ENCODE peak calls at places on chromosome 13, in five cellular contexts. Y is colonic mucosa, N is tibial nerve, J is uterus, E is cardiac muscle cell. Q is an unnamed sample.
A peak's percentile ranks its signal among the peaks of the same experiment; 100 is the strongest.

GRCh38 chr13:74145249-74145970 is 11.2 kb upstream of the KLF12 start:
- DNase-seq in J (no peak), N (no peak), E (no peak), Y (no peak), Q (no peak)

GRCh38 chr13:41456768-41457588 is at the start of gene RGCC:
- DNase-seq in Y (peak; percentile 82), N (peak; percentile 64), E (peak; percentile 78), J (peak; percentile 46), Q (peak; percentile 97)

GRCh38 chr13:97229699-97230098 is 7.6 kb downstream of the MBNL2 start:
- DNase-seq in N (no peak), J (no peak), E (no peak), Y (no peak), Q (no peak)

GRCh38 chr13:57030671-57031070 is 110.0 kb upstream of the PRR20A start:
- DNase-seq in J (no peak), Y (no peak), N (no peak), E (no peak), Q (no peak)

GRCh38 chr13:29514720-29515310 is 80.7 kb downstream of the SLC7A1 start:
- DNase-seq in E (no peak), Y (no peak), J (no peak), N (no peak), Q (no peak)

GRCh38 chr13:114108894-114109293 is 23.5 kb downstream of the RASA3 start:
- DNase-seq in N (peak; percentile 11), E (no peak), Y (no peak), J (peak; percentile 9), Q (no peak)

GRCh38 chr13:30071890-30072817 is 221.7 kb upstream of the UBL3 start:
- DNase-seq in N (no peak), E (no peak), Y (peak; percentile 55), J (no peak), Q (no peak)

GRCh38 chr13:52447815-52448552 is 2.5 kb downstream of the VPS36 start:
- DNase-seq in N (no peak), J (no peak), Y (no peak), E (no peak), Q (no peak)

GRCh38 chr13:43544011-43544410 is 242.8 kb downstream of the ENOX1 start:
- DNase-seq in E (no peak), Y (no peak), N (no peak), J (peak; percentile 45), Q (no peak)

GRCh38 chr13:50631041-50631440 is 212.5 kb downstream of the DLEU7 start:
- DNase-seq in Y (no peak), J (no peak), N (no peak), E (no peak), Q (no peak)

GRCh38 chr13:63455938-63456337 is 2040.3 kb upstream of the PCDH20 start:
- DNase-seq in N (no peak), E (no peak), J (no peak), Y (no peak), Q (no peak)

GRCh38 chr13:37037231-37037630 is 22.3 kb downstream of the SUPT20H start:
- DNase-seq in N (no peak), Y (no peak), E (no peak), J (no peak), Q (no peak)

GRCh38 chr13:41492432-41493267 is 35.3 kb downstream of the RGCC start:
- DNase-seq in N (no peak), Y (no peak), E (no peak), J (no peak), Q (no peak)

GRCh38 chr13:108807841-108808240 is 178.4 kb downstream of the MYO16 start:
- DNase-seq in J (no peak), E (no peak), Y (no peak), N (no peak), Q (no peak)

GRCh38 chr13:42753697-42754096 is 27.7 kb upstream of the FAM216B start:
- DNase-seq in Y (no peak), E (no peak), J (no peak), N (no peak), Q (no peak)

GRCh38 chr13:24301434-24301833 is 7.9 kb upstream of the C1QTNF9 start:
- DNase-seq in J (no peak), N (no peak), E (no peak), Y (no peak), Q (no peak)

GRCh38 chr13:79525458-79525857 is 44.5 kb downstream of the NDFIP2 start:
- DNase-seq in Y (no peak), J (no peak), N (no peak), E (no peak), Q (no peak)

GRCh38 chr13:39526499-39526898 is 76.5 kb downstream of the LHFPL6 start:
- DNase-seq in N (no peak), J (no peak), Y (no peak), E (no peak), Q (no peak)

GRCh38 chr13:99326012-99326411 is 18.8 kb upstream of the GPR183 start:
- DNase-seq in N (no peak), Y (no peak), E (no peak), J (no peak), Q (no peak)

GRCh38 chr13:55214851-55215345 is 1925.8 kb upstream of the PRR20A start:
- DNase-seq in N (no peak), Y (no peak), E (no peak), J (no peak), Q (no peak)

GRCh38 chr13:97945792-97946419 is 7.6 kb upstream of the IPO5 start:
- DNase-seq in J (no peak), E (no peak), N (no peak), Y (no peak), Q (no peak)

GRCh38 chr13:75508002-75508548 is 26.1 kb upstream of the TBC1D4 start:
- DNase-seq in N (no peak), E (no peak), Y (no peak), J (no peak), Q (no peak)

GRCh38 chr13:24192036-24192810 is 31.7 kb downstream of the SPATA13 start:
- DNase-seq in E (no peak), N (no peak), J (no peak), Y (no peak), Q (no peak)

GRCh38 chr13:94198666-94199065 is 280.8 kb downstream of the DCT start:
- DNase-seq in Y (no peak), J (no peak), E (no peak), N (no peak), Q (no peak)

GRCh38 chr13:51731759-51732158 is 72.2 kb downstream of the DHRS12 start:
- DNase-seq in Y (no peak), J (no peak), N (no peak), E (no peak), Q (no peak)

GRCh38 chr13:94309997-94310842 is 169.3 kb downstream of the DCT start:
- DNase-seq in J (no peak), E (no peak), Y (no peak), N (no peak), Q (no peak)

GRCh38 chr13:83221813-83222241 is 660.4 kb downstream of the SLITRK1 start:
- DNase-seq in Y (no peak), J (no peak), E (no peak), N (no peak), Q (no peak)

GRCh38 chr13:79003989-79004550 is 345.1 kb upstream of the OBI1 start:
- DNase-seq in N (no peak), Y (no peak), J (no peak), E (no peak), Q (no peak)

GRCh38 chr13:111031531-111031961 is 83.6 kb upstream of the ARHGEF7 start:
- DNase-seq in N (no peak), Y (no peak), J (no peak), E (no peak), Q (no peak)

GRCh38 chr13:111035861-111036260 is 79.2 kb upstream of the ARHGEF7 start:
- DNase-seq in J (no peak), N (no peak), Y (no peak), E (no peak), Q (no peak)

GRCh38 chr13:111036665-111037064 is 78.4 kb upstream of the ARHGEF7 start:
- DNase-seq in N (no peak), J (no peak), Y (no peak), E (no peak), Q (no peak)

GRCh38 chr13:111034811-111035210 is 80.3 kb upstream of the ARHGEF7 start:
- DNase-seq in N (no peak), J (no peak), E (no peak), Y (no peak), Q (no peak)

GRCh38 chr13:111033172-111034133 is 81.7 kb upstream of the ARHGEF7 start:
- DNase-seq in J (no peak), N (no peak), Y (no peak), E (no peak), Q (no peak)
- H3K27ac ChIP-seq in J (no peak overlapping the region), N (no peak overlapping the region), Y (no peak overlapping the region), E (no peak overlapping the region), Q (no peak overlapping the region)

GRCh38 chr13:72808917-72809500 is 27.1 kb downstream of the PIBF1 start:
- DNase-seq in J (no peak), Y (no peak), E (peak; percentile 13), N (no peak), Q (no peak)
- TF ChIP-seq CTCF in J (peak; percentile 52), Y (peak; percentile 60), E (peak; percentile 51), N (peak; percentile 25), Q (peak; percentile 90)

GRCh38 chr13:112873851-112874750 is 94.9 kb upstream of the MCF2L start:
- DNase-seq in E (peak; percentile 90), J (peak; percentile 78), N (peak; percentile 80), Y (peak; percentile 70), Q (peak; percentile 79)
- H3K27ac ChIP-seq in E (peak overlapping the region; percentile 71), J (peak overlapping the region; percentile 52), N (peak overlapping the region; percentile 35), Y (no peak overlapping the region), Q (no peak overlapping the region)

GRCh38 chr13:44646044-44646443 is 69.9 kb upstream of the TSC22D1 start:
- DNase-seq in Y (no peak), J (no peak), N (no peak), E (no peak), Q (no peak)

GRCh38 chr13:44649834-44650233 is 73.7 kb upstream of the TSC22D1 start:
- DNase-seq in J (no peak), E (no peak), N (no peak), Y (no peak), Q (no peak)

GRCh38 chr13:44649118-44649455 is 73.0 kb upstream of the TSC22D1 start:
- DNase-seq in J (no peak), Y (no peak), N (no peak), E (no peak), Q (no peak)

GRCh38 chr13:44651209-44651608 is 75.1 kb upstream of the TSC22D1 start:
- DNase-seq in J (no peak), E (no peak), N (no peak), Y (no peak), Q (no peak)

GRCh38 chr13:44648392-44649117 is 72.4 kb upstream of the TSC22D1 start:
- DNase-seq in N (no peak), J (no peak), Y (no peak), E (no peak), Q (no peak)
- TF ChIP-seq CTCF in N (no peak), J (no peak), Y (no peak), E (peak; percentile 41), Q (peak; percentile 52)